ENCODE peak calls at places on chromosomes 2 and 18, in seven cellular contexts. A, E, H, I, J, V and F are unnamed samples.

GRCh38 chr2:33110461-33110860 is 163.7 kb downstream of the LTBP1 start:
- DNase-seq in E (no peak), H (no peak), A (no peak), V (no peak), J (no peak), I (no peak), F (peak)

GRCh38 chr2:3421053-3421452 is 41.6 kb downstream of the TRAPPC12 start:
- DNase-seq in V (no peak), E (no peak), H (no peak), A (no peak), I (no peak), J (no peak), F (peak)

GRCh38 chr2:52238782-52239181 is 1206.8 kb upstream of the NRXN1 start:
- DNase-seq in J (no peak), I (no peak), E (no peak), H (no peak), A (no peak), V (no peak), F (no peak)

GRCh38 chr2:86073225-86073624 is 32.5 kb downstream of the POLR1A start:
- DNase-seq in A (no peak), I (no peak), E (no peak), H (no peak), V (no peak), J (no peak), F (no peak)

GRCh38 chr2:63692002-63692606 is 103.3 kb downstream of the MDH1 start:
- DNase-seq in V (no peak), J (peak), I (peak), A (peak), H (peak), E (peak), F (peak)

GRCh38 chr2:159009940-159010339 is 41.5 kb downstream of the TANC1 start:
- DNase-seq in V (no peak), J (no peak), H (peak), A (no peak), I (no peak), E (no peak), F (peak)

GRCh38 chr2:63049291-63050185 is 1.1 kb upstream of the OTX1 start:
- DNase-seq in H (peak), J (no peak), I (no peak), E (no peak), A (peak), V (peak), F (peak)

GRCh38 chr2:164655750-164656149 is 34.5 kb upstream of the GRB14 start:
- DNase-seq in A (no peak), I (no peak), J (peak), V (no peak), H (peak), E (peak), F (no peak)

GRCh38 chr2:143259368-143259958 is 130.2 kb downstream of the ARHGAP15 start:
- DNase-seq in J (peak), A (peak), E (peak), H (peak), V (peak), I (peak), F (peak)

GRCh38 chr2:142957143-142957542 is 79.7 kb downstream of the KYNU start:
- DNase-seq in J (no peak), A (no peak), V (no peak), H (no peak), E (no peak), I (no peak), F (no peak)

GRCh38 chr2:157894694-157895450 is 18.7 kb upstream of the ACVR1 start:
- DNase-seq in V (no peak), A (peak), J (peak), E (no peak), H (peak), I (no peak), F (peak)

GRCh38 chr2:226881287-226881686 is 45.4 kb downstream of the RHBDD1 start:
- DNase-seq in H (no peak), J (no peak), E (no peak), I (no peak), A (no peak), V (no peak), F (no peak)

GRCh38 chr18:6672909-6673308 is 56.6 kb upstream of the ARHGAP28 start:
- DNase-seq in J (no peak), I (no peak), V (no peak), E (no peak), H (no peak), A (no peak), F (no peak)

GRCh38 chr2:102003696-102004095 is 11.9 kb downstream of the IL1R2 start:
- DNase-seq in E (no peak), A (no peak), J (no peak), I (no peak), V (no peak), H (no peak), F (no peak)

GRCh38 chr2:12325806-12326205 is 390.9 kb upstream of the TRIB2 start:
- DNase-seq in J (peak), H (no peak), I (peak), A (peak), V (no peak), E (no peak), F (peak)

GRCh38 chr2:9779572-9780264 is 63.6 kb upstream of the TAF1B start:
- DNase-seq in A (no peak), J (peak), V (no peak), H (no peak), E (no peak), I (no peak), F (no peak)

GRCh38 chr2:104944495-104944894 is 90.6 kb downstream of the POU3F3 start:
- DNase-seq in E (peak), V (no peak), J (peak), A (peak), H (peak), I (peak), F (no peak)

GRCh38 chr2:105671156-105671555 is 73.6 kb upstream of the NCK2 start:
- DNase-seq in E (no peak), A (no peak), J (peak), H (peak), V (no peak), I (no peak), F (peak)

GRCh38 chr2:160465406-160465805 is 28.2 kb downstream of the RBMS1 start:
- DNase-seq in I (no peak), V (no peak), E (no peak), A (no peak), H (peak), J (no peak), F (no peak)

GRCh38 chr18:48689548-48689947 is 150.7 kb downstream of the CTIF start:
- DNase-seq in E (no peak), A (no peak), I (no peak), J (no peak), V (no peak), H (no peak), F (no peak)

GRCh38 chr18:58345064-58345463 is 283.8 kb downstream of the ALPK2 start:
- DNase-seq in A (no peak), H (no peak), V (no peak), J (no peak), E (no peak), I (no peak), F (no peak)

GRCh38 chr2:114056294-114057143 is 166.6 kb downstream of the ACTR3 start:
- DNase-seq in H (no peak), J (no peak), I (no peak), V (no peak), E (no peak), A (no peak), F (no peak)

GRCh38 chr2:24084386-24085375 is at the start of gene TP53I3:
- DNase-seq in A (peak), I (peak), V (peak), H (peak), E (peak), J (peak), F (peak)

GRCh38 chr2:3535794-3536681 is 16.7 kb upstream of the ADI1 start:
- DNase-seq in J (peak), I (peak), A (peak), E (peak), V (no peak), H (peak), F (peak)

GRCh38 chr2:74567862-74568261 is 13.3 kb downstream of the DOK1 start:
- DNase-seq in E (no peak), A (peak), V (no peak), H (peak), I (no peak), J (no peak), F (peak)

GRCh38 chr2:109214651-109215371 is 85.8 kb downstream of the SH3RF3 start:
- DNase-seq in I (no peak), J (no peak), A (no peak), E (no peak), V (no peak), H (no peak), F (no peak)

GRCh38 chr18:48882379-48882778 is 68.4 kb downstream of the SMAD7 start:
- DNase-seq in V (no peak), I (no peak), J (no peak), H (no peak), E (no peak), A (no peak), F (no peak)

GRCh38 chr2:197571622-197572271 is 55.9 kb downstream of the MOB4 start:
- DNase-seq in I (no peak), A (no peak), E (no peak), H (peak), J (peak), V (no peak), F (peak)

GRCh38 chr2:72780483-72780882 is 45.4 kb downstream of the EXOC6B start:
- DNase-seq in I (peak), V (no peak), A (no peak), J (no peak), E (no peak), H (peak), F (peak)

GRCh38 chr2:202908186-202908585 is 3.3 kb downstream of the WDR12 start:
- DNase-seq in I (no peak), E (no peak), H (no peak), A (no peak), V (no peak), J (no peak), F (no peak)

GRCh38 chr18:1774261-1774660 is 797.0 kb downstream of the METTL4 start:
- DNase-seq in J (no peak), V (no peak), H (no peak), I (no peak), E (no peak), A (no peak), F (no peak)

GRCh38 chr18:183769-184168 is 25.4 kb downstream of the USP14 start:
- DNase-seq in E (no peak), J (no peak), H (peak), A (no peak), I (no peak), V (no peak), F (no peak)

GRCh38 chr2:212299333-212299732 is 239.3 kb downstream of the ERBB4 start:
- DNase-seq in J (no peak), E (no peak), V (no peak), I (no peak), A (no peak), H (no peak), F (no peak)

GRCh38 chr2:234885113-234885512 is 66.7 kb upstream of the SH3BP4 start:
- DNase-seq in I (no peak), E (no peak), H (no peak), A (no peak), J (no peak), V (no peak), F (no peak)

GRCh38 chr2:14751581-14751980 is 119.1 kb downstream of the LRATD1 start:
- DNase-seq in A (no peak), I (peak), E (no peak), V (no peak), H (no peak), J (peak), F (no peak)

GRCh38 chr2:189210250-189211075 is 30.9 kb upstream of the COL5A2 start:
- DNase-seq in V (no peak), E (peak), H (peak), J (peak), A (peak), I (peak), F (peak)